ENCODE peak calls at places on chromosomes 2 and 18, in four cellular contexts. One of them, this sample, is unnamed. For H3K27me3, the result is how much of the 10 kb centered on the place peaks cover.

GRCh38 chr2:217955881-217956493 is 46.8 kb downstream of the TNS1 start:
- DNase-seq in IMR-90: no peak
- DNase-seq in WERI-Rb-1: no peak
- DNase-seq in right atrium auricular region: no peak
- DNase-seq in this sample: no peak

GRCh38 chr2:168375195-168375798 is 80.8 kb upstream of the CERS6 start:
- DNase-seq in WERI-Rb-1: no peak
- DNase-seq in right atrium auricular region: no peak
- DNase-seq in IMR-90: no peak
- DNase-seq in this sample: no peak

GRCh38 chr18:58865714-58866113 is 1.0 kb downstream of the ZNF532 start:
- DNase-seq in right atrium auricular region: no peak
- DNase-seq in IMR-90: no peak
- DNase-seq in WERI-Rb-1: no peak
- DNase-seq in this sample: no peak

GRCh38 chr2:11182951-11183350 is 27.7 kb downstream of the SLC66A3 start:
- DNase-seq in right atrium auricular region: no peak
- DNase-seq in WERI-Rb-1: no peak
- DNase-seq in IMR-90: no peak
- DNase-seq in this sample: no peak

GRCh38 chr2:100882645-100883613 is 63.0 kb downstream of the NPAS2 start:
- DNase-seq in IMR-90: peak
- DNase-seq in right atrium auricular region: no peak
- DNase-seq in WERI-Rb-1: no peak
- DNase-seq in this sample: no peak

GRCh38 chr2:224111576-224111975 is 72.5 kb upstream of the SERPINE2 start:
- DNase-seq in WERI-Rb-1: no peak
- DNase-seq in IMR-90: peak
- DNase-seq in right atrium auricular region: no peak
- DNase-seq in this sample: no peak

GRCh38 chr2:85400023-85400422 is 10.1 kb downstream of the CAPG start:
- DNase-seq in IMR-90: no peak
- DNase-seq in right atrium auricular region: no peak
- DNase-seq in WERI-Rb-1: no peak
- DNase-seq in this sample: no peak

GRCh38 chr2:219648963-219649362 is 21.5 kb downstream of the SLC4A3 start:
- DNase-seq in IMR-90: no peak
- DNase-seq in right atrium auricular region: no peak
- DNase-seq in WERI-Rb-1: no peak
- DNase-seq in this sample: no peak

GRCh38 chr18:45951021-45951714 is 16.0 kb downstream of the EPG5 start:
- DNase-seq in IMR-90: peak
- DNase-seq in WERI-Rb-1: no peak
- DNase-seq in right atrium auricular region: no peak
- DNase-seq in this sample: no peak

GRCh38 chr18:11322006-11322405 is 172.6 kb upstream of the PIEZO2 start:
- DNase-seq in WERI-Rb-1: no peak
- DNase-seq in IMR-90: peak
- DNase-seq in right atrium auricular region: no peak
- DNase-seq in this sample: no peak

GRCh38 chr2:37324536-37324785 is 172 bp downstream of the PRKD3 start:
- DNase-seq in WERI-Rb-1: peak
- DNase-seq in IMR-90: peak
- DNase-seq in right atrium auricular region: peak
- DNase-seq in this sample: peak

GRCh38 chr2:54457326-54458023 is 1.3 kb downstream of the SPTBN1 start:
- DNase-seq in right atrium auricular region: no peak
- DNase-seq in IMR-90: no peak
- DNase-seq in WERI-Rb-1: peak
- DNase-seq in this sample: no peak

GRCh38 chr2:12987246-12987645 is 270.5 kb downstream of the TRIB2 start:
- DNase-seq in right atrium auricular region: no peak
- DNase-seq in IMR-90: no peak
- DNase-seq in WERI-Rb-1: no peak
- DNase-seq in this sample: no peak
- H3K27ac ChIP-seq in right atrium auricular region: no peak
- H3K27ac ChIP-seq in IMR-90: no peak
- H3K27ac ChIP-seq in WERI-Rb-1: no peak
- H3K27ac ChIP-seq in this sample: no peak

GRCh38 chr2:193861557-193861956 is 1666.8 kb upstream of the TMEFF2 start:
- DNase-seq in IMR-90: no peak
- DNase-seq in right atrium auricular region: no peak
- DNase-seq in WERI-Rb-1: no peak
- DNase-seq in this sample: no peak
- TF ChIP-seq CTCF in IMR-90: no peak
- TF ChIP-seq CTCF in right atrium auricular region: no peak
- TF ChIP-seq CTCF in WERI-Rb-1: no peak
- TF ChIP-seq CTCF in this sample: no peak

DNA sequence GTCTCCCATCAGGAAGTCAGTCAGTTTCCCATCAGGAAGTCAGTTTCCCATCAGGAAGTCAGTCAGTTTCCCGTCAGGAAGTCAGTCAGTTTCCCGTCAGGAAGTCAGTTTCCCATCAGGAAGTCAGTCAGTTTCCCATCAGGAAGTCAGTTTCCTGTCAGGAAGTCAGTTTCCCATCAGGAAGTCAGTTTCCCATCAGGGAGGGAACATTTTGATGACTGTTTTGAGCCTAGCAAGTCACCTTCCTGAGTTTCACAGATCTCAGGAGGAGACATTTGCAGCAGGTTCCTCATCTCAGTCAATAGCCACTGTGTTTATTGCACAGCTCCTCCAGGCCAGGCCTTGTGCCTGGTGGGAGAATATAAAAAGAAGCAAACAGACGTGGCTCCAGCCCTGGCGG is 31.9 kb downstream of the DIPK1C start:
- DNase-seq in WERI-Rb-1: no peak
- DNase-seq in IMR-90: no peak
- DNase-seq in right atrium auricular region: no peak
- DNase-seq in this sample: no peak
- H3K27me3 ChIP-seq in WERI-Rb-1: under half
- H3K27me3 ChIP-seq in IMR-90: under half
- H3K27me3 ChIP-seq in right atrium auricular region: under half
- H3K27me3 ChIP-seq in this sample: under half

GRCh38 chr2:196169521-196169920 is 1.9 kb downstream of the STK17B start:
- DNase-seq in IMR-90: no peak
- DNase-seq in right atrium auricular region: no peak
- DNase-seq in WERI-Rb-1: no peak
- DNase-seq in this sample: no peak
- H3K27ac ChIP-seq in IMR-90: peak
- H3K27ac ChIP-seq in right atrium auricular region: no peak
- H3K27ac ChIP-seq in WERI-Rb-1: no peak
- H3K27ac ChIP-seq in this sample: peak

DNA sequence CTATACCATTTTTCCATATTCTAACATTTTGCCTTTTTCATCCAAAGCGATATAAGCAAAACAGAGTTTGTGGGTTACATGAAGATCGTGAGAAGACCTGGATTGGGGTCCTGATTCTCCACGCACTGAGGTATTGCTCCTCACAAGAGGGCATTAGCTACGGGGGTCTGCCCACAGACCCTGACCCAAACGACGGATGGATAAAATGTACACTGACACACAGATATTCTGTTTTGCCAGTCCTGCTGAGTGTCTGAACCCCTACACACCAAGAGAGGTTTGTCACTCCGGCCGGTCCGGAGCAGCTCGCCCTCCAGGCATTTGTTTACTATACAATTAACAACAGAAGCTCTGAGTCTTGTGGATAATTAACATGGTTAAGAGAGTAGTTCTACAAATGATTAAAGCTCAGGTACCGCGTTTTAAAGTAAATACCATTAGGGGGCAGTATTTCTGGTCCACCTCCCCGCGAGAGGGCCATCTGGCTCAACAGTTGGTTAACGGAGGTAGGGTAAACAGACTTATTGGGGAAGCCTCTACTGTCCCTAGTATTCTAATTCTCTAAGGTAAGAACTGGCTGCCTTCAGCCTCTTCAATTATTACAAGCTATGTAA is 28.4 kb downstream of the SCYGR8 start:
- DNase-seq in right atrium auricular region: no peak
- DNase-seq in WERI-Rb-1: peak
- DNase-seq in IMR-90: no peak
- DNase-seq in this sample: no peak
- TF ChIP-seq CTCF in right atrium auricular region: no peak
- TF ChIP-seq CTCF in WERI-Rb-1: peak
- TF ChIP-seq CTCF in IMR-90: peak
- TF ChIP-seq CTCF in this sample: no peak

GRCh38 chr18:21284540-21284939 is 42.5 kb downstream of the GREB1L start:
- DNase-seq in IMR-90: no peak
- DNase-seq in WERI-Rb-1: no peak
- DNase-seq in right atrium auricular region: no peak
- DNase-seq in this sample: no peak

GRCh38 chr18:21293479-21293878 is 51.4 kb downstream of the GREB1L start:
- DNase-seq in right atrium auricular region: no peak
- DNase-seq in IMR-90: no peak
- DNase-seq in WERI-Rb-1: no peak
- DNase-seq in this sample: no peak

GRCh38 chr18:21295101-21295500 is 53.1 kb downstream of the GREB1L start:
- DNase-seq in right atrium auricular region: no peak
- DNase-seq in IMR-90: no peak
- DNase-seq in WERI-Rb-1: no peak
- DNase-seq in this sample: no peak

GRCh38 chr18:21291106-21291505 is 49.1 kb downstream of the GREB1L start:
- DNase-seq in WERI-Rb-1: no peak
- DNase-seq in right atrium auricular region: no peak
- DNase-seq in IMR-90: no peak
- DNase-seq in this sample: no peak

DNA sequence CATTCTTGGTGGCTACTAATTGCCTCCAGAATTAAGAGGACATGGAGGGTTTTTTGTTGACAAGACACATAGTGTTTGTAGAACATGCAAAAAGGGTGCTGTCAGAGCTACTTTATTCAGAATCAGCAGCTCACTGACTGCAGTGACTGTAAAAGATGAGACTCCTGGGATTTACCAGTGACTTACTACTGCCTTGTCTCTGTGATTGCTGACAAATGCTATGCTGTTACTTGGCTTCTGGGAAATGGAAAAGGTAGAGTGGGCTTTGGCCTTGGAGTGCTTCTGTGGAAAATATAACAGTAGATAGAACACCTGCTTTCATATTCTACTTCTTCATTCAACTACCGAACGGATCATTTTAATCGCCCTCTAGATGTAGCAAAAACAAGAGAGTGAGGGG is 47.8 kb downstream of the GREB1L start:
- DNase-seq in right atrium auricular region: no peak
- DNase-seq in WERI-Rb-1: no peak
- DNase-seq in IMR-90: no peak
- DNase-seq in this sample: no peak
- H3K27me3 ChIP-seq in right atrium auricular region: under half
- H3K27me3 ChIP-seq in WERI-Rb-1: under half
- H3K27me3 ChIP-seq in IMR-90: under half
- H3K27me3 ChIP-seq in this sample: under half

DNA sequence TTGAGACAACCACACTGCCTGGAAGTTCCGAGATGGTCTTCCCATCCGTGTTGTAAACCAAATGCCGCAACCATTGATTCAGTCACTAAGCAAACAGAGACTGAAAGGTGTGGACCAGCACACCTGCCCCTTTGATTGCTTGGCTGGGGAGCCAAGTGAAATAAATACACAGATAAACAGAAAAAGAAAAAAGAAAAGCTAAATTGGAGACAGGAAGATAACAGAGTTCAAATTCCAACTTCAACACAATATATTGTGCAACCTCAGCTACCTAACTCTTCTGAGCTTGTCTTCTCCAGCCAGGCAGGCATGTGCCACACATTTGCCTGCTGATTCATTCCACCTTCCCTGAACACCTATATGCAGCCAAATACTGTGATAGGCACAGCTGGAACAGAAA is 110.9 kb downstream of the PID1 start:
- DNase-seq in right atrium auricular region: no peak
- DNase-seq in WERI-Rb-1: no peak
- DNase-seq in IMR-90: no peak
- DNase-seq in this sample: no peak
- H3K27ac ChIP-seq in right atrium auricular region: no peak
- H3K27ac ChIP-seq in WERI-Rb-1: no peak
- H3K27ac ChIP-seq in IMR-90: no peak
- H3K27ac ChIP-seq in this sample: no peak